ENCODE peak calls at places on chromosomes 1 and 21, in ten cellular contexts. One of them, this sample, is unnamed.

GRCh38 chr1:102578806-102579205 is 529.5 kb downstream of the COL11A1 start:
- DNase-seq in ovary: no peak
- DNase-seq in uterus: no peak
- DNase-seq in kidney: no peak
- DNase-seq in heart left ventricle: no peak
- DNase-seq in CD8-positive, alpha-beta T cell: no peak
- DNase-seq in OCI-LY7: no peak
- DNase-seq in IMR-90: no peak
- DNase-seq in psoas muscle: no peak
- DNase-seq in adrenal gland: no peak
- DNase-seq in this sample: no peak

GRCh38 chr1:47405697-47406096 is 10.4 kb upstream of the FOXE3 start:
- DNase-seq in ovary: no peak
- DNase-seq in uterus: no peak
- DNase-seq in kidney: no peak
- DNase-seq in heart left ventricle: no peak
- DNase-seq in CD8-positive, alpha-beta T cell: no peak
- DNase-seq in OCI-LY7: peak; percentile 72
- DNase-seq in IMR-90: no peak
- DNase-seq in psoas muscle: no peak
- DNase-seq in adrenal gland: no peak
- DNase-seq in this sample: no peak

GRCh38 chr1:209805341-209805781 is 581 bp downstream of the IRF6 start:
- DNase-seq in ovary: no peak
- DNase-seq in uterus: no peak
- DNase-seq in kidney: peak; percentile 75
- DNase-seq in heart left ventricle: no peak
- DNase-seq in CD8-positive, alpha-beta T cell: no peak
- DNase-seq in OCI-LY7: no peak
- DNase-seq in IMR-90: no peak
- DNase-seq in psoas muscle: no peak
- DNase-seq in adrenal gland: no peak
- DNase-seq in this sample: no peak

GRCh38 chr1:37476087-37476452 is 1.7 kb downstream of the ZC3H12A start:
- DNase-seq in ovary: no peak
- DNase-seq in uterus: no peak
- DNase-seq in kidney: no peak
- DNase-seq in heart left ventricle: no peak
- DNase-seq in CD8-positive, alpha-beta T cell: no peak
- DNase-seq in OCI-LY7: no peak
- DNase-seq in IMR-90: no peak
- DNase-seq in psoas muscle: no peak
- DNase-seq in adrenal gland: no peak
- DNase-seq in this sample: peak; percentile 77

GRCh38 chr1:91685994-91686393 is 185.3 kb downstream of the CDC7 start:
- DNase-seq in ovary: no peak
- DNase-seq in uterus: no peak
- DNase-seq in kidney: no peak
- DNase-seq in heart left ventricle: no peak
- DNase-seq in CD8-positive, alpha-beta T cell: no peak
- DNase-seq in OCI-LY7: no peak
- DNase-seq in IMR-90: no peak
- DNase-seq in psoas muscle: no peak
- DNase-seq in adrenal gland: no peak
- DNase-seq in this sample: no peak

GRCh38 chr1:94236630-94237290 is 624 bp downstream of the ARHGAP29 start:
- DNase-seq in ovary: peak; percentile 38
- DNase-seq in uterus: peak; percentile 24
- DNase-seq in kidney: no peak
- DNase-seq in heart left ventricle: peak; percentile 32
- DNase-seq in CD8-positive, alpha-beta T cell: no peak
- DNase-seq in OCI-LY7: no peak
- DNase-seq in IMR-90: peak; percentile 50
- DNase-seq in psoas muscle: peak; percentile 79
- DNase-seq in adrenal gland: no peak
- DNase-seq in this sample: no peak

GRCh38 chr1:74427676-74428075 is 84.7 kb downstream of the LRRC53 start:
- DNase-seq in ovary: no peak
- DNase-seq in uterus: no peak
- DNase-seq in kidney: no peak
- DNase-seq in heart left ventricle: no peak
- DNase-seq in CD8-positive, alpha-beta T cell: no peak
- DNase-seq in OCI-LY7: no peak
- DNase-seq in IMR-90: peak; percentile 72
- DNase-seq in psoas muscle: no peak
- DNase-seq in adrenal gland: no peak
- DNase-seq in this sample: no peak

GRCh38 chr1:94922756-94923465 is 4.0 kb downstream of the CNN3 start:
- DNase-seq in ovary: no peak
- DNase-seq in uterus: no peak
- DNase-seq in kidney: no peak
- DNase-seq in heart left ventricle: no peak
- DNase-seq in CD8-positive, alpha-beta T cell: no peak
- DNase-seq in OCI-LY7: no peak
- DNase-seq in IMR-90: peak; percentile 64
- DNase-seq in psoas muscle: no peak
- DNase-seq in adrenal gland: no peak
- DNase-seq in this sample: no peak

GRCh38 chr1:184298321-184299052 is 88.3 kb upstream of the C1orf21 start:
- DNase-seq in ovary: no peak
- DNase-seq in uterus: no peak
- DNase-seq in kidney: no peak
- DNase-seq in heart left ventricle: no peak
- DNase-seq in CD8-positive, alpha-beta T cell: no peak
- DNase-seq in OCI-LY7: no peak
- DNase-seq in IMR-90: no peak
- DNase-seq in psoas muscle: no peak
- DNase-seq in adrenal gland: no peak
- DNase-seq in this sample: no peak

DNA sequence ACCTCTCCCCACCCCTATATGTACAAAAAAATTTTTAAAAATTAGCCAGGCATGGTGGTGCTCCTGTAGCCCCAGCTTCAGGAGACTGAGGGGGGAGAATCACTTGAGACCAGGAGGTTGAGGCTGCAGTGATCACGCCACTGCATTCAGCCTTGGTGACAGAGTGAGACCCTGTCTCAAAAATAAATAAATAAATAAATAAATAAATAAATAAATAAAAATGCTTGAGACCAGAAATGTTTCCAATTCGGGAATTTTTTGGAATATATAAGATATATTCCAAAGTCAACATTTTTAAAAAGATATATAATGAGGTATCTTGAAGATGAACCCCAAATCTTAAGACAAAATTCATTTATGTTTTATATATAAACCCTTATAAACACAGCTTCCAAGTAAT is 42.4 kb upstream of the RAB4A start:
- DNase-seq in ovary: no peak
- DNase-seq in uterus: no peak
- DNase-seq in kidney: no peak
- DNase-seq in heart left ventricle: no peak
- DNase-seq in CD8-positive, alpha-beta T cell: no peak
- DNase-seq in OCI-LY7: no peak
- DNase-seq in IMR-90: no peak
- DNase-seq in psoas muscle: no peak
- DNase-seq in adrenal gland: no peak
- DNase-seq in this sample: no peak
- H3K27ac ChIP-seq in ovary: no peak overlapping the region
- H3K27ac ChIP-seq in uterus: no peak overlapping the region
- H3K27ac ChIP-seq in kidney: no peak overlapping the region
- H3K27ac ChIP-seq in heart left ventricle: no peak overlapping the region
- H3K27ac ChIP-seq in CD8-positive, alpha-beta T cell: no peak overlapping the region
- H3K27ac ChIP-seq in OCI-LY7: no peak overlapping the region
- H3K27ac ChIP-seq in IMR-90: no peak overlapping the region
- H3K27ac ChIP-seq in psoas muscle: no peak overlapping the region
- H3K27ac ChIP-seq in adrenal gland: no peak overlapping the region
- H3K27ac ChIP-seq in this sample: no peak overlapping the region

DNA sequence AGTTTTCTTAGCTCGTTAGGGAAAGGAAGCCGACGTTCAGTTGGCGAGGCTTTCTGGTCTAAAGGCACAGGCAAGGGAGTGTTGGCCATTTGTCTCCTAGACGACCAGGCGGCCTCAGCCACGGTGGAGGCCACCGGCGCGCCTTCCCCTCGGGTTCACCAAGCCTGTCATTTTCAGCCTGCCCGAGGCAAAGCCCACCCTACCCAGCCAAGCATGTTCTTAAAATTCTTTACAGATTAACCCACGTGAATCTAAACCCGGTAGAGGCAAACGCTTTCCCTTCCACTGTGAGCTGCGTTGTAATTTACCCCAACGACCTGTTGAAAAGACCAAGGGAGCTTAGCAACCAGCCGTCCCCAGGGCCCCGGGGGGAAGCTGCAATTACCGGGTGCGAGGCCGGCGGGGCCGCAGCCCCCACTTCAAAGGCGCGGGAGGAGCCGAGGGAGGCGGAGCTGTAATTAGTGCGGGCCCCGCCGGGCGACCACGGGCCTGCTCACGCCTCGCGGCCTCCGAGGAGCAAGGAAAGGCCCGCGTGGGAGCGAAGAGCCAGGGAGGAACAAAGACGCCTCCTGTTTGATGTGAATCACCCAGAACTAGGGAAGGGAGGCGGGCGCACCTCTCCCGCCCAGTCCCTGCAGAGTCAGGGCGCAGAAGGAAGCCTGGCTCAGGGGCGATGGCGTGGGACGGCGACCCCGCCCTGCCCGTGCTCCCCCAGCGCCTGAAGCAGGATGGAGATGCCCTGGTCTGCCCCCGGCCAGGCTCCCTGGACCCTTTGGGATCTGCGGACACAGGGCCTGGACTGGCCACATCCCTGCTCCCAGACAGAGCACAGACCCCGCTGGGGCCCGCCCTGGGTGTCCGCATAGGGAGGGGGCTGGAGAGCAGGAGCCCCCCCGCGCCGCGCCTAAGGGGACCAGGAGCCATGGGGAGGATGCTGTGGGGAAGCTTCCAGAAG is 12.1 kb upstream of the TSPEAR start:
- DNase-seq in ovary: no peak
- DNase-seq in uterus: no peak
- DNase-seq in kidney: peak; percentile 68
- DNase-seq in heart left ventricle: no peak
- DNase-seq in CD8-positive, alpha-beta T cell: no peak
- DNase-seq in OCI-LY7: no peak
- DNase-seq in IMR-90: no peak
- DNase-seq in psoas muscle: no peak
- DNase-seq in adrenal gland: no peak
- DNase-seq in this sample: no peak
- H3K4me3 ChIP-seq in ovary: no peak overlapping the region
- H3K4me3 ChIP-seq in uterus: no peak overlapping the region
- H3K4me3 ChIP-seq in kidney: no peak overlapping the region
- H3K4me3 ChIP-seq in heart left ventricle: no peak overlapping the region
- H3K4me3 ChIP-seq in CD8-positive, alpha-beta T cell: peak overlapping the region; percentile 55
- H3K4me3 ChIP-seq in OCI-LY7: no peak overlapping the region
- H3K4me3 ChIP-seq in IMR-90: no peak overlapping the region
- H3K4me3 ChIP-seq in psoas muscle: no peak overlapping the region
- H3K4me3 ChIP-seq in adrenal gland: no peak overlapping the region
- H3K4me3 ChIP-seq in this sample: no peak overlapping the region

DNA sequence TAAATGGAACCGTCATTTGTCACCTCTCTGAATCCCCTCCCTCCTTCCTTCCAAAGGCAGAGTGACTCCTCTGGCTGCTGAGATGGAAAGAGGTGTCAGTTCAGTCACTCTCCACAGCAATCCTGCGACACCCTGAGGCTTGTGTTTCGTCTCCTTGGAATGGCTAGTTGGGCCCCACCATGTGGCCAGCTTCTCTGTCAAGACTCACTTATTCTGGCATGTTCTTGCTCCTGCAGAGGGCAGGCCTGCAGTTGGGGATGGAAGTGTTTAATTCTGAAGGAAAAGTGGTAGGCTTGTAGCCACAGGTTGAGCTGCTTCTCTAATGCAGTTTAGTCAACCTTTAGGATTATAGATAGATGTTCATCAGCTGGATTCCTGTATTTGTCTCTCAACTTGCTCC is 149.6 kb downstream of the LMO4 start:
- DNase-seq in ovary: peak; percentile 15
- DNase-seq in uterus: peak; percentile 14
- DNase-seq in kidney: peak; percentile 47
- DNase-seq in heart left ventricle: no peak
- DNase-seq in CD8-positive, alpha-beta T cell: no peak
- DNase-seq in OCI-LY7: no peak
- DNase-seq in IMR-90: peak; percentile 34
- DNase-seq in psoas muscle: no peak
- DNase-seq in adrenal gland: no peak
- DNase-seq in this sample: no peak
- TF ChIP-seq CTCF in ovary: no peak
- TF ChIP-seq CTCF in uterus: no peak
- TF ChIP-seq CTCF in kidney: peak; percentile 3
- TF ChIP-seq CTCF in heart left ventricle: no peak
- TF ChIP-seq CTCF in CD8-positive, alpha-beta T cell: no peak
- TF ChIP-seq CTCF in OCI-LY7: no peak
- TF ChIP-seq CTCF in IMR-90: no peak
- TF ChIP-seq CTCF in psoas muscle: no peak
- TF ChIP-seq CTCF in adrenal gland: no peak
- TF ChIP-seq CTCF in this sample: no peak

GRCh38 chr21:39036581-39036980 is 146.7 kb downstream of the PSMG1 start:
- DNase-seq in ovary: no peak
- DNase-seq in uterus: no peak
- DNase-seq in kidney: no peak
- DNase-seq in heart left ventricle: no peak
- DNase-seq in CD8-positive, alpha-beta T cell: no peak
- DNase-seq in OCI-LY7: no peak
- DNase-seq in IMR-90: no peak
- DNase-seq in psoas muscle: no peak
- DNase-seq in adrenal gland: no peak
- DNase-seq in this sample: no peak

GRCh38 chr21:39034590-39035536 is 148.4 kb downstream of the PSMG1 start:
- DNase-seq in ovary: no peak
- DNase-seq in uterus: no peak
- DNase-seq in kidney: no peak
- DNase-seq in heart left ventricle: peak; percentile 16
- DNase-seq in CD8-positive, alpha-beta T cell: no peak
- DNase-seq in OCI-LY7: no peak
- DNase-seq in IMR-90: no peak
- DNase-seq in psoas muscle: no peak
- DNase-seq in adrenal gland: no peak
- DNase-seq in this sample: no peak

GRCh38 chr21:39030127-39030884 is 152.9 kb downstream of the PSMG1 start:
- DNase-seq in ovary: no peak
- DNase-seq in uterus: no peak
- DNase-seq in kidney: no peak
- DNase-seq in heart left ventricle: peak; percentile 23
- DNase-seq in CD8-positive, alpha-beta T cell: no peak
- DNase-seq in OCI-LY7: no peak
- DNase-seq in IMR-90: no peak
- DNase-seq in psoas muscle: no peak
- DNase-seq in adrenal gland: no peak
- DNase-seq in this sample: no peak

GRCh38 chr21:39037807-39038405 is 145.3 kb downstream of the PSMG1 start:
- DNase-seq in ovary: no peak
- DNase-seq in uterus: no peak
- DNase-seq in kidney: no peak
- DNase-seq in heart left ventricle: peak; percentile 15
- DNase-seq in CD8-positive, alpha-beta T cell: no peak
- DNase-seq in OCI-LY7: no peak
- DNase-seq in IMR-90: peak; percentile 52
- DNase-seq in psoas muscle: no peak
- DNase-seq in adrenal gland: no peak
- DNase-seq in this sample: no peak

GRCh38 chr21:39033878-39034589 is 149.2 kb downstream of the PSMG1 start:
- DNase-seq in ovary: no peak
- DNase-seq in uterus: no peak
- DNase-seq in kidney: peak; percentile 93
- DNase-seq in heart left ventricle: peak; percentile 33
- DNase-seq in CD8-positive, alpha-beta T cell: no peak
- DNase-seq in OCI-LY7: no peak
- DNase-seq in IMR-90: no peak
- DNase-seq in psoas muscle: no peak
- DNase-seq in adrenal gland: no peak
- DNase-seq in this sample: no peak
- H3K27ac ChIP-seq in ovary: no peak overlapping the region
- H3K27ac ChIP-seq in uterus: no peak overlapping the region
- H3K27ac ChIP-seq in kidney: no peak overlapping the region
- H3K27ac ChIP-seq in heart left ventricle: peak overlapping the region; percentile 24
- H3K27ac ChIP-seq in CD8-positive, alpha-beta T cell: no peak overlapping the region
- H3K27ac ChIP-seq in OCI-LY7: no peak overlapping the region
- H3K27ac ChIP-seq in IMR-90: no peak overlapping the region
- H3K27ac ChIP-seq in psoas muscle: no peak overlapping the region
- H3K27ac ChIP-seq in adrenal gland: no peak overlapping the region
- H3K27ac ChIP-seq in this sample: peak overlapping the region; percentile 65

This sample was measured in coronary artery.